ENCODE peak calls at places on chromosomes 6 and 20, in five cellular contexts. One of them, this sample, is unnamed.

GRCh38 chr6:548517-548916 is 108.4 kb downstream of the HUS1B start:
- DNase-seq in posterior cingulate gyrus: no peak
- DNase-seq in neural crest cell: no peak
- DNase-seq in astrocyte of the cerebellum: no peak
- DNase-seq in astrocyte of the hippocampus: no peak
- DNase-seq in this sample: no peak

GRCh38 chr20:40865095-40865494 is 163.5 kb upstream of the TOP1 start:
- DNase-seq in posterior cingulate gyrus: no peak
- DNase-seq in neural crest cell: no peak
- DNase-seq in astrocyte of the cerebellum: no peak
- DNase-seq in astrocyte of the hippocampus: no peak
- DNase-seq in this sample: no peak

GRCh38 chr6:57087916-57088315 is 2.1 kb upstream of the ZNF451 start:
- DNase-seq in astrocyte of the hippocampus: no peak
- DNase-seq in posterior cingulate gyrus: no peak
- DNase-seq in neural crest cell: no peak
- DNase-seq in astrocyte of the cerebellum: no peak
- DNase-seq in this sample: no peak

GRCh38 chr20:57040924-57041323 is 225.5 kb downstream of the BMP7 start:
- DNase-seq in neural crest cell: no peak
- DNase-seq in astrocyte of the hippocampus: no peak
- DNase-seq in posterior cingulate gyrus: no peak
- DNase-seq in astrocyte of the cerebellum: no peak
- DNase-seq in this sample: no peak

GRCh38 chr6:128432394-128432793 is 88.0 kb downstream of the PTPRK start:
- DNase-seq in posterior cingulate gyrus: no peak
- DNase-seq in neural crest cell: no peak
- DNase-seq in astrocyte of the hippocampus: peak; percentile 37
- DNase-seq in astrocyte of the cerebellum: peak; percentile 20
- DNase-seq in this sample: no peak

GRCh38 chr6:22300287-22300998 is 3.6 kb upstream of the PRL start:
- DNase-seq in posterior cingulate gyrus: no peak
- DNase-seq in astrocyte of the hippocampus: no peak
- DNase-seq in astrocyte of the cerebellum: no peak
- DNase-seq in neural crest cell: no peak
- DNase-seq in this sample: no peak

GRCh38 chr20:48682529-48683385 is 145.0 kb downstream of the PREX1 start:
- DNase-seq in neural crest cell: no peak
- DNase-seq in astrocyte of the cerebellum: peak; percentile 94
- DNase-seq in posterior cingulate gyrus: peak; percentile 70
- DNase-seq in astrocyte of the hippocampus: peak; percentile 91
- DNase-seq in this sample: peak; percentile 45

GRCh38 chr6:144595266-144595665 is 310.1 kb downstream of the UTRN start:
- DNase-seq in posterior cingulate gyrus: no peak
- DNase-seq in astrocyte of the hippocampus: peak; percentile 84
- DNase-seq in astrocyte of the cerebellum: peak; percentile 88
- DNase-seq in neural crest cell: no peak
- DNase-seq in this sample: no peak

GRCh38 chr6:19873031-19873430 is 35.9 kb downstream of the ID4 start:
- DNase-seq in astrocyte of the cerebellum: no peak
- DNase-seq in astrocyte of the hippocampus: no peak
- DNase-seq in neural crest cell: no peak
- DNase-seq in posterior cingulate gyrus: no peak
- DNase-seq in this sample: no peak

GRCh38 chr6:158661156-158661555 is 11.3 kb downstream of the SYTL3 start:
- DNase-seq in posterior cingulate gyrus: no peak
- DNase-seq in astrocyte of the cerebellum: no peak
- DNase-seq in astrocyte of the hippocampus: no peak
- DNase-seq in neural crest cell: no peak
- DNase-seq in this sample: no peak

GRCh38 chr20:53001502-53002301 is 29.5 kb downstream of the TSHZ2 start:
- DNase-seq in posterior cingulate gyrus: no peak
- DNase-seq in neural crest cell: no peak
- DNase-seq in astrocyte of the cerebellum: no peak
- DNase-seq in astrocyte of the hippocampus: peak; percentile 33
- DNase-seq in this sample: no peak

GRCh38 chr20:38230957-38231785 is 29.4 kb downstream of the KIAA1755 start:
- DNase-seq in astrocyte of the hippocampus: no peak
- DNase-seq in neural crest cell: no peak
- DNase-seq in astrocyte of the cerebellum: no peak
- DNase-seq in posterior cingulate gyrus: no peak
- DNase-seq in this sample: no peak

GRCh38 chr20:39893013-39893685 is 795.9 kb downstream of the MAFB start:
- DNase-seq in neural crest cell: no peak
- DNase-seq in astrocyte of the hippocampus: peak; percentile 15
- DNase-seq in astrocyte of the cerebellum: peak; percentile 23
- DNase-seq in posterior cingulate gyrus: no peak
- DNase-seq in this sample: no peak

GRCh38 chr6:32430179-32430578 is 9.5 kb upstream of the HLA-DRA start:
- DNase-seq in posterior cingulate gyrus: no peak
- DNase-seq in astrocyte of the cerebellum: no peak
- DNase-seq in neural crest cell: no peak
- DNase-seq in astrocyte of the hippocampus: no peak
- DNase-seq in this sample: no peak

GRCh38 chr20:63461364-63461763 is 11.1 kb downstream of the KCNQ2 start:
- DNase-seq in posterior cingulate gyrus: no peak
- DNase-seq in astrocyte of the cerebellum: no peak
- DNase-seq in astrocyte of the hippocampus: peak; percentile 39
- DNase-seq in neural crest cell: no peak
- DNase-seq in this sample: no peak

GRCh38 chr20:26163890-26164289 is 467.2 kb upstream of the ZNF337 start:
- DNase-seq in posterior cingulate gyrus: no peak
- DNase-seq in neural crest cell: no peak
- DNase-seq in astrocyte of the hippocampus: peak; percentile 82
- DNase-seq in astrocyte of the cerebellum: peak; percentile 82
- DNase-seq in this sample: peak; percentile 76

GRCh38 chr20:23363257-23363649 is 1.3 kb downstream of the GZF1 start:
- DNase-seq in astrocyte of the cerebellum: no peak
- DNase-seq in posterior cingulate gyrus: no peak
- DNase-seq in neural crest cell: no peak
- DNase-seq in astrocyte of the hippocampus: peak; percentile 22
- DNase-seq in this sample: no peak

GRCh38 chr6:88263591-88263990 is 97.4 kb upstream of the CNR1 start:
- DNase-seq in astrocyte of the hippocampus: no peak
- DNase-seq in posterior cingulate gyrus: no peak
- DNase-seq in astrocyte of the cerebellum: no peak
- DNase-seq in neural crest cell: no peak
- DNase-seq in this sample: no peak

GRCh38 chr6:154302111-154302752 is 54.4 kb downstream of the IPCEF1 start:
- DNase-seq in posterior cingulate gyrus: no peak
- DNase-seq in astrocyte of the cerebellum: peak; percentile 81
- DNase-seq in astrocyte of the hippocampus: peak; percentile 87
- DNase-seq in neural crest cell: no peak
- DNase-seq in this sample: peak; percentile 92

GRCh38 chr20:11063459-11063858 is 389.7 kb upstream of the JAG1 start:
- DNase-seq in posterior cingulate gyrus: no peak
- DNase-seq in neural crest cell: no peak
- DNase-seq in astrocyte of the cerebellum: no peak
- DNase-seq in astrocyte of the hippocampus: no peak
- DNase-seq in this sample: no peak

GRCh38 chr20:50717974-50718761 is 13.2 kb upstream of the PARD6B start:
- DNase-seq in neural crest cell: no peak
- DNase-seq in posterior cingulate gyrus: no peak
- DNase-seq in astrocyte of the hippocampus: no peak
- DNase-seq in astrocyte of the cerebellum: no peak
- DNase-seq in this sample: no peak

This sample was measured in kidney epithelial cell.